ENCODE peak calls at places on chromosomes 3 and 15, in eight cellular contexts. D, L, Y, W, V, S, G and R are unnamed samples.
A peak's percentile ranks its signal among the peaks of the same experiment; 100 is the strongest.

GRCh38 chr3:14289590-14290453 is 111.2 kb downstream of the LSM3 start:
- DNase-seq in G (peak; percentile 43), D (peak; percentile 69), Y (no peak), S (no peak), L (peak; percentile 56), W (peak; percentile 92), V (no peak), R (peak; percentile 88)

GRCh38 chr15:60061758-60062157 is 57.6 kb downstream of the FOXB1 start:
- DNase-seq in S (no peak), Y (no peak), W (no peak), D (no peak), G (no peak), L (no peak), V (no peak), R (no peak)

GRCh38 chr15:60745469-60745971 is 266.6 kb upstream of the ICE2 start:
- DNase-seq in L (no peak), D (peak; percentile 72), S (peak; percentile 94), W (no peak), Y (no peak), V (no peak), G (no peak), R (peak; percentile 54)

GRCh38 chr3:176663819-176664218 is 533.5 kb downstream of the TBL1XR1 start:
- DNase-seq in S (no peak), L (peak; percentile 65), Y (no peak), D (peak; percentile 78), V (no peak), G (no peak), W (peak; percentile 70), R (peak; percentile 79)

GRCh38 chr3:122063908-122064307 is 8.7 kb downstream of the CD86 start:
- DNase-seq in G (no peak), W (no peak), L (no peak), Y (no peak), D (no peak), S (no peak), V (no peak), R (no peak)

GRCh38 chr15:33283603-33284002 is 27.2 kb upstream of the RYR3 start:
- DNase-seq in D (no peak), L (no peak), G (no peak), W (no peak), Y (no peak), S (no peak), V (no peak), R (no peak)

GRCh38 chr3:46416134-46417119 is 9.4 kb downstream of the CCRL2 start:
- DNase-seq in Y (no peak), G (peak; percentile 36), V (no peak), L (no peak), S (no peak), D (no peak), W (no peak), R (no peak)

GRCh38 chr15:77251662-77252061 is 168.2 kb downstream of the PEAK1 start:
- DNase-seq in G (peak; percentile 44), S (no peak), L (no peak), W (peak; percentile 8), D (peak; percentile 6), Y (no peak), V (peak; percentile 47), R (peak; percentile 57)

GRCh38 chr15:82043130-82043673 is 2.6 kb downstream of the MEX3B start:
- DNase-seq in Y (no peak), W (no peak), V (peak; percentile 54), S (no peak), G (no peak), L (no peak), D (no peak), R (no peak)

GRCh38 chr15:78072080-78072892 is 5.2 kb downstream of the TBC1D2B start:
- DNase-seq in V (no peak), W (no peak), L (peak; percentile 21), D (peak; percentile 89), S (no peak), G (no peak), Y (no peak), R (peak; percentile 94)

GRCh38 chr3:72535789-72536188 is 312.5 kb downstream of the SHQ1 start:
- DNase-seq in L (no peak), S (no peak), Y (no peak), G (no peak), V (no peak), D (no peak), W (no peak), R (no peak)

GRCh38 chr3:126208182-126208581 is 27.8 kb upstream of the ALDH1L1 start:
- DNase-seq in Y (no peak), V (no peak), G (no peak), W (no peak), S (no peak), D (no peak), L (peak; percentile 69), R (peak; percentile 6)

GRCh38 chr3:72150634-72151412 is 365.9 kb upstream of the PROK2 start:
- DNase-seq in W (no peak), D (no peak), G (no peak), S (no peak), V (no peak), L (no peak), Y (no peak), R (no peak)

GRCh38 chr15:81294501-81294850 is 29.5 kb downstream of the STARD5 start:
- DNase-seq in D (no peak), W (no peak), L (no peak), S (no peak), G (no peak), Y (no peak), V (peak; percentile 48), R (no peak)

GRCh38 chr3:7203969-7204847 is 343.3 kb downstream of the GRM7 start:
- DNase-seq in G (no peak), D (no peak), S (no peak), V (no peak), L (no peak), W (no peak), Y (no peak), R (no peak)

GRCh38 chr3:128322030-128323022 is 144.4 kb downstream of the DNAJB8 start:
- DNase-seq in L (peak; percentile 33), G (peak; percentile 20), S (peak; percentile 27), W (peak; percentile 8), Y (peak; percentile 32), D (peak; percentile 59), V (peak; percentile 83), R (peak; percentile 50)

GRCh38 chr3:141049681-141050080 is 1.5 kb upstream of the SPSB4 start:
- DNase-seq in W (no peak), Y (no peak), D (no peak), G (peak; percentile 20), L (no peak), S (no peak), V (no peak), R (no peak)
- TF ChIP-seq CTCF in W (peak; percentile 24), Y (no peak), D (no peak), G (peak; percentile 35), L (no peak), S (no peak), V (peak; percentile 70), R (peak; percentile 15)

DNA sequence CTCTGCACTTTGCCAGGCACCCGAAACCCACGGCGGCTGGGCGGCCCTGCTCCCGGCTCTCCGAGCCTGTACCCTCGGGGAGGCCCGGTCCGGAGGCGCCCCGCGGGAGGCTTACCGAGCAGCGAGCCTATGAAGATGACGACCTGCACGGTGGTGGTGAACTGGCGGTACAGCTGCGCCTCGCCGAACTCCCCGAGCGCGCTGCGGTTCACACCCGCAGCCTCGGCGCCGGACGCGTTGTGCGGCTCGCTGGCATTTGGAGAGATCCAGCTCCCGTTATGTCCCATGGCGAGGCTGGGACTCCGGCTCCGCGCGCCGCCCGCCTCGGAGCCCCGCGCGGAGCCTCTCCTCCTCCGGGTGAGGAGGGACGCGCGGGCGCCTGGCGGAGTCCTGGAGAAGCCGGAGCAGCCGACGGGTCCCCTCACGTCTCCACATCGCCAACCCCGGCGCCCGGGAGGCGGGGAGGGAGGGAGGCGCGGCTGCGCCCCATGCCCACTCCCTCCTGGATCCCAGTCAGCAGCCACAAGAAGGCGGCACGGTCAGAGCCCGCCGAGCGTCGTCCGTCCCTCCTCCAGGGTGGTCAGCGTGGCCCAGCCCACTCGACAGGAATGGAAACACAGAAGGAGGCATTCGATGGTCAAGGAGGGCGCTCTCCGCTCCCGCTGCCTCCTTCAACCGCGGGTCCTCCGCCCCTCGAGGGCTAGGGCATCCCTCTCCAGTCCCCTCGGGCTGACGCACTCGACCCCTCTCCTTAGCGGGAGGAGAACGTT is at the start of gene GPR176:
- DNase-seq in G (no peak), S (no peak), W (peak; percentile 71), D (peak; percentile 87), V (peak; percentile 64), Y (peak; percentile 54), L (no peak), R (peak; percentile 82)
- TF ChIP-seq CTCF in G (no peak), S (no peak), W (no peak), D (peak; percentile 21), V (no peak), Y (no peak), L (no peak), R (no peak)

GRCh38 chr3:50155491-50155878 is 361 bp downstream of the SEMA3F start:
- DNase-seq in L (no peak), S (no peak), D (no peak), Y (no peak), V (no peak), W (no peak), G (peak; percentile 19), R (no peak)

GRCh38 chr3:50154476-50154839 is 666 bp upstream of the SEMA3F start:
- DNase-seq in W (no peak), S (no peak), G (peak; percentile 42), Y (no peak), L (no peak), D (no peak), V (no peak), R (no peak)

GRCh38 chr3:50153782-50154475 is 1.2 kb upstream of the SEMA3F start:
- DNase-seq in G (no peak), W (no peak), D (no peak), Y (no peak), S (no peak), V (no peak), L (no peak), R (no peak)

GRCh38 chr3:50155891-50156290 is 767 bp downstream of the SEMA3F start:
- DNase-seq in G (no peak), W (no peak), D (no peak), S (no peak), L (no peak), V (no peak), Y (no peak), R (no peak)

DNA sequence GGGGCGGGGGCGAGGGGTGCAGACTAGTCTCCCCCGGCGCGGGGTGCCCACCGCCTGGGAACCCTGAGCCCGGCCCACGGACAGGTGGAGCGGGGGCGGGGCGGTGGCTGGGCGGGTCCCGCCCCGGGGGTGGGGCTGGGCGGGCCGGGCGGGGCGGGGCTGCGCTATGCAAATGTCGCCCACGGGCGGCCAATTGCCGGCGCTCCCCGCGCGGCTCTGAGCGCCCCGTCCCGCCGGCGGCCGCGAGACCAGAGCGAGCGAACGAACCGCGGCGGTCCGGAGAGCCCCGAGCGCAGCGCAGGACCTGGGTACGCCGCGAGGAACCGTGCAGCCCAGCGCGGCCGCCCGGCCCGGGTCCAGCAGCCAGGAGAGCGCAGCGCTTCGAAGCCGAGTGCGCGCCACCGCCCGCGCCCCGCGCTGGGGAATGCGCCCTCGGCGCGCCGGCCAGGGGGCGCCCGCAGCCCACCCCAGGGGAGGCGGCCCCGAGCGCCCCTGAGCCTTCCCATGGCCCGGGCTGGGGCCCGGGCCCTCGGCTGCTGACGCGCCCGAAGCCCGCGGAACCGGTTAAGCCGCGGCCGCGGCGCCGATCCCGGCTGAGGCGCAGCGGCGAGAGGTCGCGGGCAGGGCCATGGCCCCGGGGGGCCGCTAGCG is at the start of gene SEMA3F:
- DNase-seq in D (peak; percentile 51), L (no peak), V (peak; percentile 68), Y (peak; percentile 97), W (peak; percentile 51), G (peak; percentile 92), S (no peak), R (peak; percentile 35)
- TF ChIP-seq CTCF in D (no peak), L (peak; percentile 9), V (peak; percentile 19), Y (no peak), W (no peak), G (no peak), S (no peak), R (no peak)

GRCh38 chr3:140499114-140499757 is 178.6 kb upstream of the TRIM42 start:
- DNase-seq in Y (no peak), V (no peak), S (no peak), W (no peak), D (peak; percentile 25), L (peak; percentile 40), G (no peak), R (peak; percentile 45)
- TF ChIP-seq CTCF in Y (no peak), V (peak; percentile 65), S (no peak), W (peak; percentile 26), D (peak; percentile 31), L (peak; percentile 46), G (peak; percentile 26), R (peak; percentile 42)